ENCODE peak calls at places on chromosomes 5 and 9, in eight cellular contexts. N is ecto neural progenitor cell; O is body of pancreas; I is D341Med; W is CD4-positive, CD25-positive, alpha-beta regulatory T cell; Q is stimulated activated CD4-positive, alpha-beta T cell treated with anti-CD3 and anti-CD28 coated beads, TNF-alpha, amount 100 ng/mL, for 48 hours; R is T47D; U is fibroblast of the conjunctiva. L is an unnamed sample.

GRCh38 chr5:55629790-55630189 is 82.3 kb downstream of the SLC38A9 start:
- DNase-seq in U (no peak), O (no peak), Q (no peak), I (no peak), W (no peak), N (no peak), R (no peak), L (no peak)

GRCh38 chr5:10374623-10375022 is 21.1 kb downstream of the MARCHF6 start:
- DNase-seq in Q (no peak), N (no peak), O (no peak), U (no peak), I (no peak), W (no peak), R (no peak), L (no peak)

GRCh38 chr5:59193616-59194319 is 610.9 kb downstream of the RAB3C start:
- DNase-seq in R (no peak), W (no peak), U (peak; percentile 53), I (no peak), O (no peak), Q (no peak), N (no peak), L (no peak)

GRCh38 chr5:177085985-177086917 is at the start of gene FGFR4:
- DNase-seq in I (peak; percentile 96), N (peak; percentile 95), W (peak; percentile 64), Q (peak; percentile 58), R (peak; percentile 89), U (peak; percentile 28), O (peak; percentile 82), L (peak; percentile 98)

GRCh38 chr9:34929506-34930102 is 28.5 kb upstream of the PHF24 start:
- DNase-seq in R (no peak), U (no peak), W (no peak), I (peak; percentile 73), Q (peak; percentile 11), O (peak; percentile 71), N (no peak), L (peak; percentile 64)

GRCh38 chr5:157612071-157612476 is 36.5 kb upstream of the ADAM19 start:
- DNase-seq in Q (no peak), O (no peak), I (no peak), N (no peak), U (no peak), R (no peak), W (no peak), L (no peak)

GRCh38 chr5:139392678-139393496 is 2.0 kb downstream of the PROB1 start:
- DNase-seq in R (no peak), I (peak; percentile 93), U (peak; percentile 48), O (peak; percentile 51), Q (peak; percentile 86), W (peak; percentile 70), N (peak; percentile 86), L (no peak)

GRCh38 chr5:106843812-106844416 is 826.8 kb downstream of the EFNA5 start:
- DNase-seq in I (peak; percentile 30), U (no peak), W (no peak), Q (no peak), N (no peak), O (no peak), R (no peak), L (peak; percentile 48)

GRCh38 chr5:133140311-133140710 is 88.5 kb downstream of the HSPA4 start:
- DNase-seq in I (no peak), N (no peak), O (no peak), Q (no peak), R (no peak), W (no peak), U (no peak), L (no peak)

GRCh38 chr5:181261320-181262085 is 560 bp upstream of the TRIM52 start:
- DNase-seq in Q (peak; percentile 67), I (peak; percentile 84), W (peak; percentile 73), U (peak; percentile 29), O (peak; percentile 76), R (no peak), N (peak; percentile 77), L (peak; percentile 63)

GRCh38 chr5:177458912-177459350 is 12.3 kb downstream of the PRR7 start:
- DNase-seq in Q (no peak), I (no peak), N (no peak), W (no peak), R (no peak), U (no peak), O (no peak), L (no peak)

GRCh38 chr9:71984388-71985069 is 73.1 kb downstream of the C9orf85 start:
- DNase-seq in R (no peak), O (no peak), I (no peak), U (peak; percentile 12), W (no peak), N (no peak), Q (no peak), L (no peak)

GRCh38 chr5:134097221-134097620 is 17.3 kb upstream of the TCF7 start:
- DNase-seq in U (no peak), N (no peak), Q (no peak), I (no peak), R (no peak), W (no peak), O (no peak), L (no peak)

GRCh38 chr9:22208846-22209585 is 199.9 kb upstream of the CDKN2B start:
- DNase-seq in U (peak; percentile 27), N (no peak), O (no peak), W (no peak), R (no peak), I (no peak), Q (no peak), L (no peak)

GRCh38 chr5:175728885-175729828 is 71.3 kb downstream of the HRH2 start:
- DNase-seq in N (peak; percentile 75), W (no peak), O (no peak), Q (no peak), U (no peak), I (peak; percentile 41), R (no peak), L (no peak)

GRCh38 chr5:66633754-66634153 is 37.6 kb downstream of the MAST4 start:
- DNase-seq in R (no peak), U (no peak), N (no peak), I (no peak), O (no peak), W (no peak), Q (no peak), L (peak; percentile 19)